ENCODE peak calls at places on chromosomes 16 and 17, in ten cellular contexts. E, I, V, Y, O, U, M, L, N and Q are unnamed samples.

GRCh38 chr16:4550587-4550986 is 5.6 kb upstream of the C16orf96 start:
- DNase-seq in E (no peak), I (no peak), V (no peak), Y (no peak), O (no peak), U (peak), M (peak), L (no peak), N (no peak), Q (no peak)

GRCh38 chr17:77285594-77286390 is 145.0 kb downstream of the SEC14L1 start:
- DNase-seq in E (no peak), I (peak), V (peak), Y (no peak), O (peak), U (peak), M (peak), L (peak), N (no peak), Q (peak)

GRCh38 chr16:65176603-65177002 is 54.7 kb upstream of the CDH11 start:
- DNase-seq in E (no peak), I (peak), V (no peak), Y (no peak), O (peak), U (peak), M (peak), L (peak), N (no peak), Q (no peak)

GRCh38 chr17:44889003-44889402 is 10.2 kb downstream of the EFTUD2 start:
- DNase-seq in E (no peak), I (no peak), V (no peak), Y (no peak), O (no peak), U (no peak), M (no peak), L (no peak), N (no peak), Q (no peak)

GRCh38 chr16:80612461-80613017 is 71.7 kb downstream of the DYNLRB2 start:
- DNase-seq in E (no peak), I (no peak), V (no peak), Y (no peak), O (no peak), U (no peak), M (no peak), L (no peak), N (no peak), Q (no peak)

GRCh38 chr17:75352079-75352569 is 53.4 kb downstream of the GRB2 start:
- DNase-seq in E (peak), I (no peak), V (no peak), Y (no peak), O (no peak), U (no peak), M (no peak), L (peak), N (peak), Q (no peak)

GRCh38 chr16:50153648-50154368 is 702 bp downstream of the TENT4B start:
- DNase-seq in E (peak), I (peak), V (peak), Y (peak), O (peak), U (peak), M (no peak), L (peak), N (peak), Q (peak)

GRCh38 chr17:6475411-6475810 is 31.2 kb downstream of the PIMREG start:
- DNase-seq in E (no peak), I (no peak), V (no peak), Y (no peak), O (no peak), U (no peak), M (no peak), L (no peak), N (no peak), Q (no peak)

GRCh38 chr16:2829501-2830354 is at the start of gene ZG16B:
- DNase-seq in E (no peak), I (no peak), V (peak), Y (no peak), O (no peak), U (no peak), M (no peak), L (no peak), N (no peak), Q (no peak)

GRCh38 chr17:14301761-14302401 is 1.0 kb downstream of the HS3ST3B1 start:
- DNase-seq in E (peak), I (peak), V (no peak), Y (no peak), O (no peak), U (peak), M (peak), L (peak), N (peak), Q (peak)

GRCh38 chr17:80313160-80313829 is 52.6 kb downstream of the RNF213 start:
- DNase-seq in E (no peak), I (no peak), V (no peak), Y (no peak), O (no peak), U (no peak), M (no peak), L (no peak), N (no peak), Q (no peak)

GRCh38 chr17:31512796-31513195 is 121.3 kb downstream of the RAB11FIP4 start:
- DNase-seq in E (no peak), I (no peak), V (no peak), Y (no peak), O (no peak), U (no peak), M (no peak), L (no peak), N (no peak), Q (no peak)

GRCh38 chr16:72172105-72173034 is at the start of gene PMFBP1:
- DNase-seq in E (no peak), I (peak), V (peak), Y (no peak), O (peak), U (peak), M (peak), L (peak), N (no peak), Q (peak)

GRCh38 chr17:2068101-2068518 is 13.2 kb downstream of the HIC1 start:
- DNase-seq in E (no peak), I (peak), V (no peak), Y (no peak), O (no peak), U (peak), M (peak), L (no peak), N (no peak), Q (no peak)

GRCh38 chr16:53817812-53818211 is 113.9 kb downstream of the FTO start:
- DNase-seq in E (no peak), I (peak), V (peak), Y (no peak), O (no peak), U (peak), M (peak), L (no peak), N (no peak), Q (no peak)

GRCh38 chr17:152860-153420 is 15.6 kb downstream of the SCGB1C2 start:
- DNase-seq in E (no peak), I (no peak), V (no peak), Y (no peak), O (no peak), U (no peak), M (no peak), L (no peak), N (no peak), Q (no peak)

GRCh38 chr17:35214631-35215273 is 20.6 kb upstream of the SLC35G3 start:
- DNase-seq in E (no peak), I (no peak), V (no peak), Y (no peak), O (no peak), U (no peak), M (no peak), L (no peak), N (no peak), Q (peak)

GRCh38 chr17:15384142-15384803 is 42.9 kb upstream of the TEKT3 start:
- DNase-seq in E (no peak), I (peak), V (no peak), Y (no peak), O (peak), U (peak), M (peak), L (no peak), N (no peak), Q (no peak)

GRCh38 chr16:89369266-89369895 is 121.0 kb downstream of the ANKRD11 start:
- DNase-seq in E (no peak), I (no peak), V (no peak), Y (no peak), O (no peak), U (no peak), M (no peak), L (no peak), N (no peak), Q (no peak)

GRCh38 chr16:89367538-89368059 is 122.8 kb downstream of the ANKRD11 start:
- DNase-seq in E (no peak), I (no peak), V (no peak), Y (no peak), O (no peak), U (no peak), M (no peak), L (no peak), N (no peak), Q (no peak)

GRCh38 chr16:89370081-89370511 is 120.3 kb downstream of the ANKRD11 start:
- DNase-seq in E (no peak), I (no peak), V (peak), Y (no peak), O (no peak), U (peak), M (no peak), L (no peak), N (no peak), Q (no peak)

GRCh38 chr16:89370601-89371000 is 119.8 kb downstream of the ANKRD11 start:
- DNase-seq in E (no peak), I (no peak), V (no peak), Y (no peak), O (no peak), U (no peak), M (no peak), L (no peak), N (no peak), Q (no peak)

DNA sequence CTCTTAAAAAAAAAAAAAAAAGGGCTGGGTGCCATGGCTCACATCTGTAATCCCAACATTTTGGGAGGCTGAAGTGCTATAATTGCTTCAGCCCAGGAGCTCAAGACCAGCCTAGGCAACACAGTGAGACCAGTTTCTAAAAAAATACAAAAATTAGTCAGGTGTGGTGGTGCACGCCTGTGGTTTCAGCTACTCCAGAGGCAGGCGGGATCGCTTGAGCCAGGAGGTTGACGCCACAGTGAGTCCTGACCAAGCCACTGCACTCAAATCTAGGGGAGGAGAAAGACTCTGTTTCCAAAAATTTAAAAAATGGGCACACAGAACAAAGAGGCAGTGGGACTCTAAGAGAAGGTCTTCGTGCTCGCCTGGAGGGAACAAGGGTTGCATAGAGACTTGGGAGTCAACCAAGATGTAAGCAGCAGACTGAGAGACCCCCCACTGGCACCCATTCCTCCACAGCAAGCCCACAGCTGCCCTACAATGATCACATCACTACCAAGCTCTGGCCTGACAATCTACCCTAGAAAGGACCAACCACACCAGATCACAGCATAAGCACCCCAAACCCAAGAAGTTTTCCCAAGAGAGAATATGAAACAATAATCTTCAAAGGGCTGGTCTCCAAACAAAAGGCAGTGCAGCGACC is 121.6 kb downstream of the ANKRD11 start:
- DNase-seq in E (no peak), I (no peak), V (no peak), Y (no peak), O (no peak), U (no peak), M (no peak), L (no peak), N (no peak), Q (no peak)
- TF ChIP-seq CTCF in E (no peak), I (no peak), V (no peak), Y (no peak), O (no peak), U (no peak), M (no peak), L (no peak), N (no peak), Q (no peak)

GRCh38 chr17:78459696-78460095 is 81.2 kb downstream of the PGS1 start:
- DNase-seq in E (no peak), I (no peak), V (no peak), Y (no peak), O (no peak), U (no peak), M (no peak), L (no peak), N (no peak), Q (no peak)
- TF ChIP-seq CTCF in E (no peak), I (no peak), V (no peak), Y (no peak), O (no peak), U (no peak), M (no peak), L (no peak), N (no peak), Q (no peak)

DNA sequence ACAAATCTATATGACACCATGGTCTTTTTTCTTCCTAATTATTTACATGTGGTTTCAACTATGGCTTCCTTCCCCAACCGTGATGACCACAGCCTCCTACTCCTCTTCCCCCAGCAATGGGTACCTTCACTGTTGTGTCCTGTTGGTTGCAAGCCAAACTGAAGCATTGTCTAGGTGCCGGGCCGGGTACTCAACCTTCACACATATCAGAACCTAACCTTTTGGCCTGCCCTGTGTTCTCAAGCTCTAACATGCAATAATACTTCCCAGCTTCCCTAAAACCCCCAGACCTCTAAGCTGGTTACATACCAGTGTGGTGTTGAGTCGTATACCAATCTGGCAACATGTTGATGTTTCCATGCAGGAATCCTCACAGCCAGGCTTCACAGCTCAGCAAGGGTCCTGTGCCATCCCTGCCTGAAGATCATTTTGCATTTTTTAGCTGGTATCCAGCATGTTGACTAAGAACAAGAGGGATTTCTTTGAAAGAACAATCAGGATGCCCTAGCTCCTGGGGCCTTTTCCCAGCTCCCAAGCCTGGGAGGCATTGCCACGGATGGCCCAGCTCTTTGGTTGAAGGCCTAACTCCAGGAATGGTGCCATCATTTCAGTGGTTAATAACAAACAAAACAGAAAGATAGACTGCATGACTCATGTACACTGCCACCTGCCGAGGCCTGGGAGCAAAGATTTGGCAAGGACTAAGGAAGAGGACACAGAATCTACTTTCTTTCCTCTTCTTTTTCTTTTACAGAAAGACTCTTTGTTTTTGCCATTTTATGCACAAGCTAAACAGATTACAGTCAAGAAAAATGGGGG is 373.7 kb upstream of the SALL1 start:
- DNase-seq in E (no peak), I (peak), V (no peak), Y (no peak), O (no peak), U (peak), M (peak), L (peak), N (no peak), Q (peak)
- TF ChIP-seq CTCF in E (no peak), I (no peak), V (no peak), Y (no peak), O (no peak), U (peak), M (peak), L (peak), N (no peak), Q (no peak)

GRCh38 chr16:9438991-9439390 is 347.5 kb downstream of the HAPSTR1 start:
- DNase-seq in E (no peak), I (no peak), V (no peak), Y (no peak), O (no peak), U (no peak), M (no peak), L (no peak), N (no peak), Q (no peak)
- TF ChIP-seq CTCF in E (no peak), I (no peak), V (no peak), Y (no peak), O (no peak), U (no peak), M (no peak), L (no peak), N (no peak), Q (no peak)

GRCh38 chr17:43211480-43212402 is at the start of gene TMEM106A:
- DNase-seq in E (peak), I (peak), V (no peak), Y (peak), O (peak), U (peak), M (peak), L (peak), N (peak), Q (peak)
- TF ChIP-seq CTCF in E (peak), I (peak), V (no peak), Y (peak), O (no peak), U (peak), M (peak), L (peak), N (peak), Q (peak)

GRCh38 chr17:64328036-64328874 is 62.4 kb downstream of the PECAM1 start:
- DNase-seq in E (no peak), I (no peak), V (no peak), Y (no peak), O (peak), U (no peak), M (no peak), L (no peak), N (no peak), Q (no peak)

GRCh38 chr17:64326420-64327054 is 63.5 kb upstream of the TEX2 start:
- DNase-seq in E (no peak), I (peak), V (peak), Y (no peak), O (peak), U (peak), M (peak), L (peak), N (no peak), Q (peak)

GRCh38 chr17:64329571-64329970 is 61.1 kb downstream of the PECAM1 start:
- DNase-seq in E (no peak), I (no peak), V (peak), Y (no peak), O (no peak), U (no peak), M (no peak), L (no peak), N (no peak), Q (no peak)

GRCh38 chr17:64327201-64327930 is 63.3 kb downstream of the PECAM1 start:
- DNase-seq in E (no peak), I (peak), V (peak), Y (no peak), O (peak), U (no peak), M (no peak), L (no peak), N (no peak), Q (no peak)

DNA sequence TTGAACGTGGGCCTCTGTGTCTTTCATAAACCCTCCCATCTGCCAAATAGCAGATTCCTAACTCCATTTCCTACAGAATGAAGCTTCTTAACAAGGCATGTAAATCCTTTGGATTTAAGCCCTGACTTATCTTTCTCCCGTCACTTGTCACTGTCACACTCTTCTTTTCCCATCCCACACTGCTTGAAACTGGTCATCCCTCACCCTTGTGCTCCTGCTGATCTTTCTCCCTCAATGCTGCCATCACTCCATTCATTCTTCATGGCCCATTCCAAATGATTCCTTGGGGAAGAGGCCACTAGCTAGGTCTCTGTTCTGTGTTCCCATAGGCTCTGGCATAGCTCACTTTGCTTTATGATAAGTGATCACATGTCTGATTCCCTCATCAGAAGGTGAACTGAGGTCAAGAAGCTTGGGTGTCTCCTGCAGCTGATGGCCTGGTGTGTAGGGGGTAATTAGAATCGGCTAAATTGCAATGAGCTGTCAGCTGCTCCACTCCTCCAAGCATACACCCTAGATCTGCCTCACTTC is 61.7 kb downstream of the PECAM1 start:
- DNase-seq in E (no peak), I (no peak), V (no peak), Y (no peak), O (no peak), U (no peak), M (no peak), L (no peak), N (no peak), Q (no peak)
- TF ChIP-seq CTCF in E (no peak), I (no peak), V (no peak), Y (no peak), O (no peak), U (no peak), M (no peak), L (no peak), N (no peak), Q (no peak)

DNA sequence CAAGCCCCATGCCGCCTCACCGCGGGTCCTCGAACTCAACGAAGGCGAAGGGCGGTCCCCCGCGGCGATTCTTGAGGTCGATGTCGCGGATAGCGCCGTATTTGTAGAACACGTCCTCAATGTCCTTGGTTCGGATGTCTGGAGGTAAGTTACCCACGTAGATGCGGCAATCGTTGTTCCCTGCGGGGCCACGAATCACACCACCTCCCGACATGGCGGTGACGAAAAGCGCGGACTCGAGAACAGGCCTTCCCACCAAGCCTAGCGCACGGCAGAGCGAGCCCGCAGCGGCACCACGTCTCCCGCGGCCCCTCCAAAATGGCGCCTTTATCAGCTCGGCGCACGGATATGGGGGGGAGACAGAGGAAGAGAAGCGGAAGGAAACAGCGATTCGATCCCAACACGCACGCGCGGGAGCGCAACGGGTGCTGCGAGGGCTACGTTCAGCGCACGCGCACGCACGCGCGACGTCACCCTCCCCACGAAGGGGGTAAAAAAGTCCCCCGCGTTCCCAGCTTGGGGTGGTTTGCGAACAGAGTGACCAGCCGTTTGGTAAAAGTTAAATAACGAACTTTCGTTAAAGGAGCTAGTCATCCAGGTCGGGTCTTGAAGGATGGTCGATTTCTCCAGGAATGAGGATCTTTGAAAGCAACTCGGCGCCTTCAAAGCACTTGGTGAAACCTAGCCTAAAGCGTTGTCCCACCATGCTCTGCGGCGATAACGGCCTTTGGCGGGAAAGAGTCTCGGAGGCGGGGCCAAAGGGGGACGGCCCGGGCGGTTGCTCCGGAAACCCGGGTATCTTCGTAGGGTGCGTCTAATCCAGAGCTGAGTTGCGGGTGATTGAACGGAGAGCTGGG is at the start of gene SRSF1:
- DNase-seq in E (peak), I (peak), V (peak), Y (peak), O (peak), U (peak), M (peak), L (peak), N (peak), Q (peak)
- TF ChIP-seq CTCF in E (no peak), I (no peak), V (no peak), Y (no peak), O (no peak), U (no peak), M (no peak), L (peak), N (no peak), Q (no peak)